ENCODE peak calls at places on chromosomes 3 and 15, in ten cellular contexts. N is activated CD8-positive, alpha-beta T cell treated with anti-CD3 and anti-CD28 coated beads for 36 hours; D is activated CD4-positive, alpha-beta T cell treated with anti-CD3 and anti-CD28 coated beads, Interleukin-2, amount 50 U/mL, for 1 hour; K is HT1080; P is HCEC 1CT; V is ACHN; X is activated CD4-positive, CD25-positive, alpha-beta regulatory T cell; L is SHP77; Q is psoas muscle; J is fibroblast of mammary gland. W is an unnamed sample.

GRCh38 chr3:37808656-37809055 is 53.0 kb upstream of the CTDSPL start:
- DNase-seq in X (no peak), V (no peak), P (no peak), L (no peak), N (no peak), Q (no peak), D (no peak), J (no peak), K (no peak), W (no peak)

GRCh38 chr15:36313021-36313420 is 266.4 kb upstream of the CDIN1 start:
- DNase-seq in L (no peak), V (no peak), J (peak), Q (no peak), X (no peak), D (no peak), P (peak), N (no peak), K (no peak), W (no peak)

GRCh38 chr3:123595396-123595795 is 10.5 kb upstream of the HACD2 start:
- DNase-seq in V (no peak), K (no peak), P (no peak), J (no peak), X (no peak), Q (no peak), N (no peak), L (no peak), D (no peak), W (no peak)

GRCh38 chr3:74537164-74537563 is 77.3 kb downstream of the CNTN3 start:
- DNase-seq in X (no peak), J (peak), P (no peak), Q (no peak), N (no peak), L (no peak), V (no peak), D (no peak), K (no peak), W (no peak)

GRCh38 chr15:63487076-63487757 is 17.2 kb upstream of the USP3 start:
- DNase-seq in X (peak), N (peak), J (peak), K (peak), Q (peak), L (peak), P (peak), V (peak), D (peak), W (peak)

GRCh38 chr15:70835415-70835814 is 18.5 kb downstream of the LARP6 start:
- DNase-seq in L (no peak), X (no peak), P (no peak), K (no peak), V (no peak), Q (peak), J (peak), D (no peak), N (no peak), W (no peak)

GRCh38 chr3:71185733-71186455 is 397.6 kb downstream of the FOXP1 start:
- DNase-seq in J (peak), X (no peak), Q (no peak), L (peak), N (peak), D (peak), K (peak), V (no peak), P (peak), W (no peak)

GRCh38 chr15:34039506-34040123 is 611 bp upstream of the AVEN start:
- DNase-seq in N (peak), P (no peak), L (no peak), V (no peak), Q (no peak), J (peak), K (no peak), D (no peak), X (no peak), W (no peak)

GRCh38 chr3:32337501-32337900 is 54.2 kb upstream of the CMTM7 start:
- DNase-seq in N (no peak), L (no peak), D (no peak), Q (no peak), J (no peak), V (no peak), P (no peak), X (no peak), K (no peak), W (no peak)

GRCh38 chr3:46466273-46466672 is 1.6 kb upstream of the LTF start:
- DNase-seq in K (no peak), D (no peak), V (no peak), X (no peak), J (no peak), N (no peak), L (no peak), Q (no peak), P (no peak), W (no peak)